ENCODE peak calls at places on chromosomes 3 and 15, in four cellular contexts. C is IMR-90, R is testis, T is tibial nerve. B is an unnamed sample.

GRCh38 chr15:74172751-74173544 is 562 bp upstream of the ISLR start:
- DNase-seq in C (peak), R (peak), T (peak), B (no peak)

GRCh38 chr3:38019658-38020341 is 9.6 kb downstream of the PLCD1 start:
- DNase-seq in C (no peak), R (no peak), T (no peak), B (no peak)

GRCh38 chr3:152728346-152728980 is 106.5 kb upstream of the P2RY1 start:
- DNase-seq in C (no peak), R (no peak), T (no peak), B (no peak)

GRCh38 chr15:48945386-48945785 is 18.3 kb downstream of the SHC4 start:
- DNase-seq in C (no peak), R (no peak), T (no peak), B (no peak)

GRCh38 chr3:178439504-178439903 is 96.7 kb upstream of the KCNMB2 start:
- DNase-seq in C (peak), R (no peak), T (no peak), B (peak)

GRCh38 chr15:38652998-38653397 is 88.4 kb upstream of the RASGRP1 start:
- DNase-seq in C (no peak), R (no peak), T (no peak), B (no peak)

GRCh38 chr3:440826-441225 is 244.3 kb downstream of the CHL1 start:
- DNase-seq in C (no peak), R (no peak), T (no peak), B (no peak)

GRCh38 chr15:71752604-71753289 is 57.6 kb upstream of the NR2E3 start:
- DNase-seq in C (peak), R (peak), T (peak), B (peak)

GRCh38 chr3:42072930-42073329 is 18.2 kb upstream of the TRAK1 start:
- DNase-seq in C (no peak), R (no peak), T (no peak), B (no peak)

GRCh38 chr3:170201527-170201926 is 20.0 kb upstream of the PHC3 start:
- DNase-seq in C (no peak), R (no peak), T (no peak), B (no peak)
- TF ChIP-seq POLR2A in C (no peak), R (no peak), T (no peak), B (no peak)

GRCh38 chr3:17740703-17741102 is 1.7 kb downstream of the TBC1D5 start:
- DNase-seq in C (peak), R (no peak), T (no peak), B (peak)
- TF ChIP-seq POLR2A in C (no peak), R (no peak), T (no peak), B (peak)

GRCh38 chr3:20097015-20097414 is 56.8 kb downstream of the KAT2B start:
- DNase-seq in C (no peak), R (no peak), T (no peak), B (no peak)

GRCh38 chr3:20099020-20099539 is 58.8 kb downstream of the KAT2B start:
- DNase-seq in C (no peak), R (no peak), T (no peak), B (no peak)

GRCh38 chr3:20101041-20101440 is 60.8 kb downstream of the KAT2B start:
- DNase-seq in C (no peak), R (no peak), T (no peak), B (no peak)

GRCh38 chr3:20103731-20104130 is 63.5 kb downstream of the KAT2B start:
- DNase-seq in C (no peak), R (no peak), T (no peak), B (no peak)

GRCh38 chr3:20100106-20100605 is 59.9 kb downstream of the KAT2B start:
- DNase-seq in C (no peak), R (no peak), T (no peak), B (no peak)
- TF ChIP-seq POLR2A in C (no peak), R (no peak), T (no peak), B (no peak)

DNA sequence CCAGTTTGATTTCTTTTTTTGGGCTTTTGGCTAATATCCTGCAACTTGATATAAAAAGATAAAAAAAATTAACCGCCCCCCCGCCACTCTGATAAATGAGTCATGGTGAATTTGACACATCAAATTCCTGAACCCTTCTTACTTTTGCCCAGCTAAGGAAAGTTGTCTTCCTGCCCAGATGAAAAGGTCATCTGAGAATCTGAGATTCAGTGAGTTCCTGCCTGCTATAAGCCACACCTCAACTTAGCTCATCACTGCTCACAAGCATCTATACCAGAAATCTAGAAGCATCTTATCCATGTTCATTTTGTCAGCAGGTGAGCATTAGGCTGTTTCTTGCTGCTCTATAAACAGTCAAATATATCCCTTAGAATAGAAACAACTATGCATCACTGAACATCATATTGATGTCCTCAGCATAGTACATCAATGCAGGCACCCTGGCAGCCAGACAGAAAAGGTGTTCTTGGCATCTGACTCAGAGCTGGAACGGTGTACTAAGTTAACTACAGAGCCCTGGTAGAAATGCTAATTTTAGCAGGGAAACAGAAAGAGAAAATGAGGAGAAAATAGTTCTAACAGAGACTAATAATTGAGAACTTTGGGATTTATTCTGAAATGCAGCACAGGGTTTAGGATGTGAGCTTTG is 77.1 kb downstream of the SEMA6D start:
- DNase-seq in C (no peak), R (no peak), T (no peak), B (no peak)
- TF ChIP-seq POLR2A in C (no peak), R (no peak), T (no peak), B (no peak)

B was measured in erythroblast.